ENCODE peak calls at places on chromosomes 2 and 18, in eight cellular contexts. One of them, this sample, is unnamed.

GRCh38 chr2:160042054-160042453 is 20.4 kb downstream of the PLA2R1 start:
- DNase-seq in fibroblast of pulmonary artery: no peak
- DNase-seq in glutamatergic neuron: no peak
- DNase-seq in WERI-Rb-1: no peak
- DNase-seq in OCI-LY7: no peak
- DNase-seq in Calu3: no peak
- DNase-seq in left ventricle myocardium inferior: no peak
- DNase-seq in tibial artery: no peak
- DNase-seq in this sample: peak

GRCh38 chr2:657766-658165 is 19.4 kb downstream of the TMEM18 start:
- DNase-seq in fibroblast of pulmonary artery: no peak
- DNase-seq in glutamatergic neuron: no peak
- DNase-seq in WERI-Rb-1: no peak
- DNase-seq in OCI-LY7: no peak
- DNase-seq in Calu3: no peak
- DNase-seq in left ventricle myocardium inferior: no peak
- DNase-seq in tibial artery: no peak
- DNase-seq in this sample: no peak

GRCh38 chr18:9790261-9790660 is 82.2 kb downstream of the RAB31 start:
- DNase-seq in fibroblast of pulmonary artery: peak
- DNase-seq in glutamatergic neuron: no peak
- DNase-seq in WERI-Rb-1: no peak
- DNase-seq in OCI-LY7: no peak
- DNase-seq in Calu3: no peak
- DNase-seq in left ventricle myocardium inferior: no peak
- DNase-seq in tibial artery: no peak
- DNase-seq in this sample: peak

GRCh38 chr2:134772493-134773169 is 53.8 kb upstream of the TMEM163 start:
- DNase-seq in fibroblast of pulmonary artery: no peak
- DNase-seq in glutamatergic neuron: no peak
- DNase-seq in WERI-Rb-1: no peak
- DNase-seq in OCI-LY7: no peak
- DNase-seq in Calu3: no peak
- DNase-seq in left ventricle myocardium inferior: no peak
- DNase-seq in tibial artery: no peak
- DNase-seq in this sample: no peak

GRCh38 chr2:72112421-72112820 is 35.2 kb downstream of the CYP26B1 start:
- DNase-seq in fibroblast of pulmonary artery: peak
- DNase-seq in glutamatergic neuron: no peak
- DNase-seq in WERI-Rb-1: no peak
- DNase-seq in OCI-LY7: no peak
- DNase-seq in Calu3: no peak
- DNase-seq in left ventricle myocardium inferior: no peak
- DNase-seq in tibial artery: no peak
- DNase-seq in this sample: peak

GRCh38 chr2:216373896-216374295 is 1.6 kb upstream of the MARCHF4 start:
- DNase-seq in fibroblast of pulmonary artery: no peak
- DNase-seq in glutamatergic neuron: no peak
- DNase-seq in WERI-Rb-1: no peak
- DNase-seq in OCI-LY7: no peak
- DNase-seq in Calu3: no peak
- DNase-seq in left ventricle myocardium inferior: no peak
- DNase-seq in tibial artery: no peak
- DNase-seq in this sample: no peak

GRCh38 chr2:162013514-162014205 is 60.4 kb downstream of the DPP4 start:
- DNase-seq in fibroblast of pulmonary artery: no peak
- DNase-seq in glutamatergic neuron: no peak
- DNase-seq in WERI-Rb-1: no peak
- DNase-seq in OCI-LY7: no peak
- DNase-seq in Calu3: no peak
- DNase-seq in left ventricle myocardium inferior: no peak
- DNase-seq in tibial artery: no peak
- DNase-seq in this sample: no peak

GRCh38 chr2:54422072-54422581 is 34.0 kb upstream of the SPTBN1 start:
- DNase-seq in fibroblast of pulmonary artery: no peak
- DNase-seq in glutamatergic neuron: no peak
- DNase-seq in WERI-Rb-1: no peak
- DNase-seq in OCI-LY7: peak
- DNase-seq in Calu3: no peak
- DNase-seq in left ventricle myocardium inferior: no peak
- DNase-seq in tibial artery: no peak
- DNase-seq in this sample: no peak

GRCh38 chr2:69816923-69817542 is 12.4 kb upstream of the GMCL1 start:
- DNase-seq in fibroblast of pulmonary artery: peak
- DNase-seq in glutamatergic neuron: peak
- DNase-seq in WERI-Rb-1: peak
- DNase-seq in OCI-LY7: peak
- DNase-seq in Calu3: peak
- DNase-seq in left ventricle myocardium inferior: peak
- DNase-seq in tibial artery: peak
- DNase-seq in this sample: peak

GRCh38 chr2:84393829-84394228 is 65.3 kb downstream of the SUCLG1 start:
- DNase-seq in fibroblast of pulmonary artery: no peak
- DNase-seq in glutamatergic neuron: no peak
- DNase-seq in WERI-Rb-1: no peak
- DNase-seq in OCI-LY7: no peak
- DNase-seq in Calu3: no peak
- DNase-seq in left ventricle myocardium inferior: no peak
- DNase-seq in tibial artery: no peak
- DNase-seq in this sample: no peak

GRCh38 chr2:197309369-197310231 is 980 bp downstream of the ANKRD44 start:
- DNase-seq in fibroblast of pulmonary artery: no peak
- DNase-seq in glutamatergic neuron: peak
- DNase-seq in WERI-Rb-1: peak
- DNase-seq in OCI-LY7: peak
- DNase-seq in Calu3: no peak
- DNase-seq in left ventricle myocardium inferior: peak
- DNase-seq in tibial artery: peak
- DNase-seq in this sample: no peak

GRCh38 chr2:68908392-68908970 is 37.3 kb upstream of the BMP10 start:
- DNase-seq in fibroblast of pulmonary artery: peak
- DNase-seq in glutamatergic neuron: no peak
- DNase-seq in WERI-Rb-1: no peak
- DNase-seq in OCI-LY7: peak
- DNase-seq in Calu3: peak
- DNase-seq in left ventricle myocardium inferior: peak
- DNase-seq in tibial artery: peak
- DNase-seq in this sample: peak

GRCh38 chr2:201448701-201449100 is 2.6 kb downstream of the TRAK2 start:
- DNase-seq in fibroblast of pulmonary artery: no peak
- DNase-seq in glutamatergic neuron: no peak
- DNase-seq in WERI-Rb-1: no peak
- DNase-seq in OCI-LY7: no peak
- DNase-seq in Calu3: no peak
- DNase-seq in left ventricle myocardium inferior: no peak
- DNase-seq in tibial artery: no peak
- DNase-seq in this sample: no peak

GRCh38 chr2:46421361-46421760 is 58.0 kb upstream of the TMEM247 start:
- DNase-seq in fibroblast of pulmonary artery: no peak
- DNase-seq in glutamatergic neuron: no peak
- DNase-seq in WERI-Rb-1: no peak
- DNase-seq in OCI-LY7: no peak
- DNase-seq in Calu3: no peak
- DNase-seq in left ventricle myocardium inferior: no peak
- DNase-seq in tibial artery: no peak
- DNase-seq in this sample: no peak

GRCh38 chr2:186459009-186459408 is 27.1 kb upstream of the ZC3H15 start:
- DNase-seq in fibroblast of pulmonary artery: peak
- DNase-seq in glutamatergic neuron: no peak
- DNase-seq in WERI-Rb-1: no peak
- DNase-seq in OCI-LY7: peak
- DNase-seq in Calu3: no peak
- DNase-seq in left ventricle myocardium inferior: no peak
- DNase-seq in tibial artery: no peak
- DNase-seq in this sample: peak

GRCh38 chr2:8573234-8573941 is 108.5 kb upstream of the ID2 start:
- DNase-seq in fibroblast of pulmonary artery: no peak
- DNase-seq in glutamatergic neuron: no peak
- DNase-seq in WERI-Rb-1: peak
- DNase-seq in OCI-LY7: peak
- DNase-seq in Calu3: no peak
- DNase-seq in left ventricle myocardium inferior: no peak
- DNase-seq in tibial artery: no peak
- DNase-seq in this sample: no peak

GRCh38 chr18:71374294-71374693 is 1085.4 kb downstream of the SOCS6 start:
- DNase-seq in fibroblast of pulmonary artery: peak
- DNase-seq in glutamatergic neuron: no peak
- DNase-seq in WERI-Rb-1: no peak
- DNase-seq in OCI-LY7: no peak
- DNase-seq in Calu3: no peak
- DNase-seq in left ventricle myocardium inferior: no peak
- DNase-seq in tibial artery: no peak
- DNase-seq in this sample: no peak

GRCh38 chr2:229660951-229661350 is 53.4 kb downstream of the DNER start:
- DNase-seq in fibroblast of pulmonary artery: peak
- DNase-seq in glutamatergic neuron: no peak
- DNase-seq in WERI-Rb-1: no peak
- DNase-seq in OCI-LY7: no peak
- DNase-seq in Calu3: no peak
- DNase-seq in left ventricle myocardium inferior: no peak
- DNase-seq in tibial artery: no peak
- DNase-seq in this sample: peak

GRCh38 chr18:2821695-2822094 is 25.1 kb upstream of the EMILIN2 start:
- DNase-seq in fibroblast of pulmonary artery: no peak
- DNase-seq in glutamatergic neuron: no peak
- DNase-seq in WERI-Rb-1: no peak
- DNase-seq in OCI-LY7: no peak
- DNase-seq in Calu3: no peak
- DNase-seq in left ventricle myocardium inferior: no peak
- DNase-seq in tibial artery: no peak
- DNase-seq in this sample: no peak
- TF ChIP-seq CTCF in fibroblast of pulmonary artery: no peak
- TF ChIP-seq CTCF in glutamatergic neuron: no peak
- TF ChIP-seq CTCF in WERI-Rb-1: no peak
- TF ChIP-seq CTCF in OCI-LY7: no peak
- TF ChIP-seq CTCF in Calu3: no peak
- TF ChIP-seq CTCF in left ventricle myocardium inferior: no peak
- TF ChIP-seq CTCF in tibial artery: no peak
- TF ChIP-seq CTCF in this sample: no peak

GRCh38 chr2:218513676-218514075 is 54.5 kb downstream of the USP37 start:
- DNase-seq in fibroblast of pulmonary artery: no peak
- DNase-seq in glutamatergic neuron: no peak
- DNase-seq in WERI-Rb-1: no peak
- DNase-seq in OCI-LY7: no peak
- DNase-seq in Calu3: no peak
- DNase-seq in left ventricle myocardium inferior: no peak
- DNase-seq in tibial artery: no peak
- DNase-seq in this sample: no peak

GRCh38 chr2:218518876-218519275 is 49.3 kb downstream of the USP37 start:
- DNase-seq in fibroblast of pulmonary artery: no peak
- DNase-seq in glutamatergic neuron: no peak
- DNase-seq in WERI-Rb-1: no peak
- DNase-seq in OCI-LY7: no peak
- DNase-seq in Calu3: no peak
- DNase-seq in left ventricle myocardium inferior: no peak
- DNase-seq in tibial artery: no peak
- DNase-seq in this sample: no peak

GRCh38 chr2:218517434-218518206 is 50.5 kb downstream of the USP37 start:
- DNase-seq in fibroblast of pulmonary artery: peak
- DNase-seq in glutamatergic neuron: no peak
- DNase-seq in WERI-Rb-1: no peak
- DNase-seq in OCI-LY7: no peak
- DNase-seq in Calu3: no peak
- DNase-seq in left ventricle myocardium inferior: no peak
- DNase-seq in tibial artery: no peak
- DNase-seq in this sample: peak

DNA sequence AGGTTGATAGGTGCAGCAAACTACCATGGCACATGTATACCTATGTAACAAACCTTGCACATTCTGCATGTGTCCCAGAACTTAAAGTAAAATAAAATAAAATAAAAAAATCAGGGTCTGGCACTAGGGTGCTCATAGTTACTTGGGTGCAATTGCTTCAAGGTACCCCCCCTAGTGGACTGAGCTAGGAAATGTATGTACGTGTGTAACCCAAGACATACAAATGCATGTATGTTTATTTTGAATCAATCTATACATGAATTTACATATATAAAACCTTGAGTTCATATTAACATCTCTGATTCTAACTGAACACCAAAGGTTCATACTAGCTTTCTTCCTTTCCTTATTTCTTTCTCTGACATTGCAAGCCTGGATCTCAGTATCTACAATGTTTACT is 51.5 kb downstream of the USP37 start:
- DNase-seq in fibroblast of pulmonary artery: peak
- DNase-seq in glutamatergic neuron: no peak
- DNase-seq in WERI-Rb-1: peak
- DNase-seq in OCI-LY7: peak
- DNase-seq in Calu3: no peak
- DNase-seq in left ventricle myocardium inferior: no peak
- DNase-seq in tibial artery: no peak
- DNase-seq in this sample: peak
- TF ChIP-seq CTCF in fibroblast of pulmonary artery: peak
- TF ChIP-seq CTCF in glutamatergic neuron: peak
- TF ChIP-seq CTCF in WERI-Rb-1: peak
- TF ChIP-seq CTCF in OCI-LY7: peak
- TF ChIP-seq CTCF in Calu3: peak
- TF ChIP-seq CTCF in left ventricle myocardium inferior: peak
- TF ChIP-seq CTCF in tibial artery: no peak
- TF ChIP-seq CTCF in this sample: peak

DNA sequence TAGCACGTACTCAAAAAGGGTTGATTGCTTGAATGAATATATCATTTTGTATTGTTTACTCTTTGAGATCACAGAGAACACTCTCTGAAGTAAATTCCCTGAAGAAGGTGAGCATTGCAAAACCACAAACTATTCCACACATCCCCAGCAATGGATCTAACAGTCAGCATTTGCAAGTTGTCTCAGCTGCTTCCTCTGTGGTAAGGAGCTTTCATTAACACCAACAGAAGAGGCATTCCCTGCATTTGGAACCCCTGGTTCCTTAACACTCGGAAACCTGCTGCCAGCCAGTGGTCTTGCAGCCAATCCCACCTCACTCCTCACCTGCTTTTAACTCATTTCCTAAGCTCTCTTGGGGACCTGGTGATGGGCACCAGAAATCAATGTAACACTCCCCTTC is 108.4 kb downstream of the IRS1 start:
- DNase-seq in fibroblast of pulmonary artery: no peak
- DNase-seq in glutamatergic neuron: no peak
- DNase-seq in WERI-Rb-1: no peak
- DNase-seq in OCI-LY7: no peak
- DNase-seq in Calu3: no peak
- DNase-seq in left ventricle myocardium inferior: no peak
- DNase-seq in tibial artery: no peak
- DNase-seq in this sample: peak
- TF ChIP-seq CTCF in fibroblast of pulmonary artery: no peak
- TF ChIP-seq CTCF in glutamatergic neuron: no peak
- TF ChIP-seq CTCF in WERI-Rb-1: no peak
- TF ChIP-seq CTCF in OCI-LY7: no peak
- TF ChIP-seq CTCF in Calu3: no peak
- TF ChIP-seq CTCF in left ventricle myocardium inferior: no peak
- TF ChIP-seq CTCF in tibial artery: no peak
- TF ChIP-seq CTCF in this sample: no peak

GRCh38 chr18:23072079-23072478 is 63.2 kb upstream of the CABLES1 start:
- DNase-seq in fibroblast of pulmonary artery: no peak
- DNase-seq in glutamatergic neuron: no peak
- DNase-seq in WERI-Rb-1: no peak
- DNase-seq in OCI-LY7: no peak
- DNase-seq in Calu3: no peak
- DNase-seq in left ventricle myocardium inferior: no peak
- DNase-seq in tibial artery: no peak
- DNase-seq in this sample: no peak

GRCh38 chr18:23073996-23074606 is 61.2 kb upstream of the CABLES1 start:
- DNase-seq in fibroblast of pulmonary artery: no peak
- DNase-seq in glutamatergic neuron: no peak
- DNase-seq in WERI-Rb-1: no peak
- DNase-seq in OCI-LY7: no peak
- DNase-seq in Calu3: no peak
- DNase-seq in left ventricle myocardium inferior: no peak
- DNase-seq in tibial artery: no peak
- DNase-seq in this sample: no peak

GRCh38 chr18:23077493-23078256 is 57.6 kb upstream of the CABLES1 start:
- DNase-seq in fibroblast of pulmonary artery: peak
- DNase-seq in glutamatergic neuron: no peak
- DNase-seq in WERI-Rb-1: peak
- DNase-seq in OCI-LY7: peak
- DNase-seq in Calu3: peak
- DNase-seq in left ventricle myocardium inferior: no peak
- DNase-seq in tibial artery: no peak
- DNase-seq in this sample: peak
- TF ChIP-seq CTCF in fibroblast of pulmonary artery: peak
- TF ChIP-seq CTCF in glutamatergic neuron: no peak
- TF ChIP-seq CTCF in WERI-Rb-1: peak
- TF ChIP-seq CTCF in OCI-LY7: peak
- TF ChIP-seq CTCF in Calu3: peak
- TF ChIP-seq CTCF in left ventricle myocardium inferior: no peak
- TF ChIP-seq CTCF in tibial artery: no peak
- TF ChIP-seq CTCF in this sample: no peak

This sample was measured in cardiac fibroblast.